ENCODE peak calls at places on chromosomes 7 and 10, in nine cellular contexts. G is posterior cingulate gyrus; Y is NCI-H1092 treated with DMSO at 0.1 percent for 48 hours; D is ecto neural progenitor cell; E is kidney glomerular epithelial cell; S is activated naive CD4-positive, alpha-beta T cell; I is GM12865; T is PC-9; M is tibial nerve. V is an unnamed sample.

GRCh38 chr7:131293018-131293417 is 34.7 kb upstream of the MKLN1 start:
- DNase-seq in G (no peak), Y (no peak), D (no peak), E (no peak), S (no peak), I (no peak), T (no peak), M (no peak), V (peak)

GRCh38 chr7:108134486-108134885 is 4.3 kb upstream of the LAMB4 start:
- DNase-seq in G (no peak), Y (no peak), D (no peak), E (no peak), S (no peak), I (no peak), T (no peak), M (no peak), V (no peak)

GRCh38 chr10:18635995-18636394 is 15.4 kb downstream of the NSUN6 start:
- DNase-seq in G (no peak), Y (no peak), D (no peak), E (no peak), S (no peak), I (no peak), T (no peak), M (no peak), V (no peak)

GRCh38 chr7:107691713-107692112 is 31.1 kb downstream of the SLC26A4 start:
- DNase-seq in G (no peak), Y (no peak), D (no peak), E (no peak), S (no peak), I (no peak), T (no peak), M (no peak), V (no peak)

GRCh38 chr10:69844698-69845097 is 43.0 kb downstream of the COL13A1 start:
- DNase-seq in G (no peak), Y (no peak), D (no peak), E (no peak), S (no peak), I (no peak), T (no peak), M (no peak), V (no peak)

GRCh38 chr7:139875821-139876241 is 46.8 kb downstream of the TBXAS1 start:
- DNase-seq in G (no peak), Y (no peak), D (no peak), E (peak), S (no peak), I (peak), T (no peak), M (no peak), V (no peak)

GRCh38 chr7:148783801-148784527 is 85.3 kb downstream of the CUL1 start:
- DNase-seq in G (no peak), Y (no peak), D (no peak), E (no peak), S (no peak), I (no peak), T (no peak), M (no peak), V (no peak)

GRCh38 chr7:41758321-41758720 is 55.4 kb upstream of the INHBA start:
- DNase-seq in G (no peak), Y (no peak), D (no peak), E (no peak), S (no peak), I (no peak), T (no peak), M (no peak), V (no peak)

GRCh38 chr7:92691578-92691977 is 101.4 kb upstream of the FAM133B start:
- DNase-seq in G (no peak), Y (peak), D (no peak), E (no peak), S (no peak), I (peak), T (peak), M (no peak), V (peak)

GRCh38 chr10:119461380-119461779 is 81.1 kb downstream of the RGS10 start:
- DNase-seq in G (no peak), Y (no peak), D (no peak), E (peak), S (no peak), I (peak), T (peak), M (no peak), V (no peak)

GRCh38 chr7:50212666-50213621 is 91.6 kb upstream of the IKZF1 start:
- DNase-seq in G (no peak), Y (no peak), D (no peak), E (no peak), S (no peak), I (no peak), T (no peak), M (no peak), V (no peak)

GRCh38 chr7:105106473-105106872 is 92.5 kb downstream of the KMT2E start:
- DNase-seq in G (no peak), Y (no peak), D (no peak), E (no peak), S (no peak), I (no peak), T (no peak), M (no peak), V (no peak)

GRCh38 chr10:34736976-34737771 is 77.9 kb downstream of the PARD3 start:
- DNase-seq in G (no peak), Y (no peak), D (no peak), E (no peak), S (no peak), I (no peak), T (no peak), M (no peak), V (no peak)

GRCh38 chr7:39910108-39910869 is 39.8 kb upstream of the CDK13 start:
- DNase-seq in G (no peak), Y (no peak), D (no peak), E (no peak), S (no peak), I (no peak), T (no peak), M (no peak), V (no peak)

GRCh38 chr10:17744395-17744841 is 7.6 kb upstream of the TMEM236 start:
- DNase-seq in G (no peak), Y (no peak), D (no peak), E (no peak), S (no peak), I (no peak), T (no peak), M (no peak), V (no peak)

GRCh38 chr10:454860-455259 is 234.6 kb downstream of the DIP2C start:
- DNase-seq in G (no peak), Y (no peak), D (no peak), E (peak), S (no peak), I (no peak), T (peak), M (no peak), V (peak)

GRCh38 chr10:6151087-6151977 is 51.4 kb upstream of the PFKFB3 start:
- DNase-seq in G (peak), Y (no peak), D (peak), E (peak), S (no peak), I (peak), T (no peak), M (peak), V (peak)

GRCh38 chr10:79336739-79337138 is 10.5 kb upstream of the PPIF start:
- DNase-seq in G (peak), Y (peak), D (no peak), E (no peak), S (no peak), I (no peak), T (no peak), M (no peak), V (no peak)

GRCh38 chr7:132972745-132973144 is 109.1 kb downstream of the CHCHD3 start:
- DNase-seq in G (no peak), Y (no peak), D (no peak), E (no peak), S (no peak), I (no peak), T (no peak), M (no peak), V (no peak)

GRCh38 chr10:61899997-61900828 is 1.3 kb upstream of the ARID5B start:
- DNase-seq in G (peak), Y (peak), D (peak), E (peak), S (peak), I (peak), T (peak), M (peak), V (peak)

GRCh38 chr7:128963327-128963757 is 25.6 kb downstream of the IRF5 start:
- DNase-seq in G (no peak), Y (no peak), D (no peak), E (peak), S (no peak), I (peak), T (no peak), M (no peak), V (peak)

GRCh38 chr10:9670911-9671310 is 1346.8 kb upstream of the CELF2 start:
- DNase-seq in G (no peak), Y (no peak), D (no peak), E (peak), S (no peak), I (no peak), T (no peak), M (no peak), V (no peak)

GRCh38 chr7:83101540-83101939 is 61.1 kb downstream of the PCLO start:
- DNase-seq in G (no peak), Y (no peak), D (no peak), E (no peak), S (no peak), I (no peak), T (no peak), M (no peak), V (no peak)

GRCh38 chr7:11552676-11553075 is 279.3 kb downstream of the THSD7A start:
- DNase-seq in G (no peak), Y (peak), D (no peak), E (no peak), S (no peak), I (no peak), T (no peak), M (no peak), V (no peak)

GRCh38 chr7:21368317-21368716 is 59.6 kb upstream of the SP4 start:
- DNase-seq in G (no peak), Y (peak), D (no peak), E (no peak), S (no peak), I (no peak), T (no peak), M (no peak), V (no peak)

GRCh38 chr10:94626476-94626875 is 57.1 kb upstream of the CYP2C18 start:
- DNase-seq in G (no peak), Y (no peak), D (no peak), E (no peak), S (no peak), I (no peak), T (no peak), M (no peak), V (no peak)

GRCh38 chr10:22620140-22620857 is 94.1 kb downstream of the PIP4K2A start:
- DNase-seq in G (peak), Y (peak), D (no peak), E (peak), S (no peak), I (peak), T (peak), M (peak), V (peak)

GRCh38 chr10:106973301-106973700 is 191.2 kb downstream of the SORCS1 start:
- DNase-seq in G (no peak), Y (no peak), D (no peak), E (no peak), S (no peak), I (no peak), T (no peak), M (no peak), V (no peak)

GRCh38 chr10:29386347-29386999 is 97.6 kb downstream of the LYZL1 start:
- DNase-seq in G (no peak), Y (peak), D (no peak), E (peak), S (no peak), I (peak), T (peak), M (no peak), V (peak)